ENCODE peak calls at places on chromosomes 11 and 22, in six cellular contexts. G, P, T, E, K and D are unnamed samples.

GRCh38 chr11:128297111-128297651 is 290.2 kb downstream of the ETS1 start:
- DNase-seq in E (no peak), G (no peak), T (no peak), K (no peak), P (no peak), D (no peak)

GRCh38 chr11:92707173-92707619 is 262.3 kb upstream of the MTNR1B start:
- DNase-seq in T (no peak), E (no peak), P (peak), K (peak), G (no peak), D (no peak)

GRCh38 chr11:13883042-13883441 is 79.5 kb upstream of the SPON1 start:
- DNase-seq in K (no peak), E (no peak), P (no peak), G (no peak), T (no peak), D (peak)

GRCh38 chr22:45686842-45687241 is 15.2 kb downstream of the ATXN10 start:
- DNase-seq in P (no peak), T (no peak), E (no peak), G (no peak), K (no peak), D (no peak)

GRCh38 chr11:1463056-1463455 is 23.5 kb downstream of the MOB2 start:
- DNase-seq in G (no peak), E (no peak), K (no peak), P (no peak), T (no peak), D (no peak)

GRCh38 chr11:62593434-62594044 is 2.2 kb upstream of the TUT1 start:
- DNase-seq in K (peak), T (peak), E (peak), P (peak), G (peak), D (peak)

GRCh38 chr11:19241260-19242183 is 777 bp upstream of the E2F8 start:
- DNase-seq in G (no peak), T (peak), E (peak), P (no peak), K (no peak), D (no peak)

GRCh38 chr22:46033256-46034200 is 56.6 kb upstream of the WNT7B start:
- DNase-seq in T (no peak), P (no peak), K (no peak), G (no peak), E (no peak), D (no peak)

GRCh38 chr11:96021901-96022650 is 98.2 kb upstream of the MTMR2 start:
- DNase-seq in G (no peak), T (no peak), E (no peak), K (no peak), P (no peak), D (no peak)

GRCh38 chr11:61539009-61539408 is 30.5 kb downstream of the LRRC10B start:
- DNase-seq in G (no peak), K (no peak), T (no peak), P (no peak), E (no peak), D (no peak)

GRCh38 chr11:132238331-132238730 is 867.9 kb downstream of the NTM start:
- DNase-seq in P (no peak), E (no peak), T (no peak), K (no peak), G (no peak), D (no peak)

GRCh38 chr22:45932066-45932465 is 44.9 kb downstream of the WNT7B start:
- DNase-seq in T (no peak), E (no peak), G (no peak), K (no peak), P (peak), D (no peak)

GRCh38 chr11:43825217-43825816 is 55.3 kb upstream of the ALKBH3 start:
- DNase-seq in K (no peak), E (no peak), T (no peak), P (peak), G (no peak), D (no peak)

GRCh38 chr22:38131399-38131798 is 20.9 kb upstream of the BAIAP2L2 start:
- DNase-seq in K (no peak), G (no peak), T (no peak), E (no peak), P (no peak), D (no peak)

GRCh38 chr11:36354221-36355003 is 58.3 kb downstream of the PRR5L start:
- DNase-seq in T (no peak), P (peak), K (no peak), E (peak), G (peak), D (no peak)

GRCh38 chr11:112525270-112525669 is 264.6 kb upstream of the PLET1 start:
- DNase-seq in P (peak), E (no peak), K (peak), T (no peak), G (no peak), D (no peak)

GRCh38 chr11:2974272-2974671 is 17.9 kb downstream of the NAP1L4 start:
- DNase-seq in E (no peak), K (no peak), G (no peak), P (no peak), T (no peak), D (no peak)

GRCh38 chr22:37020192-37020479 is 594 bp downstream of the MPST start:
- DNase-seq in P (peak), G (no peak), E (no peak), K (no peak), T (no peak), D (no peak)

GRCh38 chr11:44312876-44313275 is 2.9 kb upstream of the ALX4 start:
- DNase-seq in K (no peak), E (no peak), G (no peak), T (no peak), P (no peak), D (no peak)

GRCh38 chr11:10087621-10088225 is 206.3 kb downstream of the SBF2 start:
- DNase-seq in G (no peak), P (no peak), E (no peak), T (no peak), K (no peak), D (no peak)

GRCh38 chr11:60625262-60625661 is 74.2 kb upstream of the MS4A8 start:
- DNase-seq in E (no peak), G (no peak), K (no peak), T (no peak), P (peak), D (no peak)

GRCh38 chr11:29616611-29617010 is 400.2 kb downstream of the KCNA4 start:
- DNase-seq in E (no peak), G (no peak), K (no peak), P (peak), T (no peak), D (no peak)

GRCh38 chr22:49367016-49367697 is 460.5 kb downstream of the BRD1 start:
- DNase-seq in P (no peak), T (no peak), G (no peak), E (no peak), K (no peak), D (peak)

GRCh38 chr22:42283288-42284229 is 13.1 kb upstream of the TCF20 start:
- DNase-seq in E (no peak), T (peak), K (no peak), P (peak), G (no peak), D (no peak)

GRCh38 chr11:72655896-72656464 is 18.2 kb downstream of the PDE2A start:
- DNase-seq in E (no peak), G (no peak), P (no peak), K (no peak), T (no peak), D (no peak)

GRCh38 chr11:94885581-94885980 is 87.8 kb downstream of the CWC15 start:
- DNase-seq in T (no peak), P (peak), E (no peak), G (no peak), K (no peak), D (no peak)
- TF ChIP-seq CTCF in T (no peak), P (no peak), E (no peak), G (no peak), K (no peak), D (no peak)

DNA sequence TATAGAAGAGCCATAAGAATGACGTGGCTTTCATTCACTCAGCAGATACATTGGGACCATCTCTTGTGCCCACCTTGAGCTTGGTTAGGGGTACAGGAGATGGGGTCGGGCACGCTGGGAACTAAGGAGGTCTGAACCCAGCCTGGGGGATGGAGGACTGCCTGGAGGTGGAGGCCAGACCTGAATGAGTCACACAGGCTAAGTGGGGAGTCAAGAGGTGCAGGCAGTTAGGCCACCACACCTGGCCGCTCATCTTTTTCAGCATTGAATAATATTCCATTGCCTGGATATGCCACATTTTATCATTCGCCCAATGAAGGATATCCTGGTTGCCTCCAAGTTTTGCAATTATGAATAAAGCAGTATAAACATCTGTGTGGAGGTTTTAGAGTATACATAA is 3.8 kb upstream of the PPIL2 start:
- DNase-seq in P (no peak), G (no peak), T (no peak), K (no peak), E (no peak), D (no peak)
- TF ChIP-seq CTCF in P (no peak), G (no peak), T (no peak), K (no peak), E (no peak), D (no peak)

GRCh38 chr11:25981998-25982397 is 349.9 kb upstream of the ANO3 start:
- DNase-seq in P (peak), T (no peak), E (peak), G (peak), K (no peak), D (no peak)
- TF ChIP-seq CTCF in P (peak), T (peak), E (peak), G (peak), K (no peak), D (peak)

DNA sequence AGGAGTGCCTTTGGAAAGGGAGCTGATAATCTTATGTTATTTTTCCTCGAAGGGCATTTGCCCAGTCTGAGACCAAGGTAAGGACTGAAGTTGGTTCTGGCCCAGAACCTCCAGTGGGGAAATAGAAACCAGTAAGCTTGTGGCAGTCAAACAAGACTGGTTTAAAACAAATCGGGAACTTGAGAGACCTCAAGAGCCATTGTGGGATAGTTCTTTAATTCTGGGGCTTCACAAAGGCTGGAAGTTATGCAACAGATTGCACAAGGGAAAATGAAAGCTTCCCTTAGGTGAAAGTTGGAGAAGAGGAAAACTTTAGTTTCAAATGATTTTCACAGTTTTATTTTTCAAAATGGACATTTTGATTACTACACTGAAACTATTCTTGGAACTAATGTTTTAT is 33.5 kb upstream of the RAB38 start:
- DNase-seq in E (no peak), P (peak), G (no peak), T (no peak), K (no peak), D (no peak)
- TF ChIP-seq CTCF in E (no peak), P (no peak), G (no peak), T (no peak), K (no peak), D (no peak)

DNA sequence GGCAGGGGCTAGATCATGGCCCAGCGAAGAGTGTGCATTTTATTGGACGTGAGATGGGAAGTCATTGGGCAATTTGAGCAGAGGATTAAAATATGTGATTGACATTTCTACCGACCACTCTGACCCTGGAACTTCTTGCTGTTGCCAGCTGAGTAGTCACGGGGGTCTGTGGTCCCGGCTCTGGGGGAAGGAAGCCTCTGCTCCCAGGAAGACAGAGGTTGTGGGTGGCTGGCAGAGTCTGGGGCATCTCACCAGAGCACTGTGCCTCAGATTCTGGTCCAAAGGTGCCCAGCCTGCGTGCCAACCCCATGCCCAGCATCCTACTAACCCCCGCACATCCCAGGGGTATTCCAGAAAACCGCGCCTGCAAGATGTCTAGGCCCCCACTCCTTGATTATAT is 25.1 kb upstream of the LMO1 start:
- DNase-seq in P (no peak), K (peak), T (no peak), G (no peak), E (no peak), D (no peak)
- TF ChIP-seq CTCF in P (no peak), K (no peak), T (no peak), G (no peak), E (no peak), D (no peak)

DNA sequence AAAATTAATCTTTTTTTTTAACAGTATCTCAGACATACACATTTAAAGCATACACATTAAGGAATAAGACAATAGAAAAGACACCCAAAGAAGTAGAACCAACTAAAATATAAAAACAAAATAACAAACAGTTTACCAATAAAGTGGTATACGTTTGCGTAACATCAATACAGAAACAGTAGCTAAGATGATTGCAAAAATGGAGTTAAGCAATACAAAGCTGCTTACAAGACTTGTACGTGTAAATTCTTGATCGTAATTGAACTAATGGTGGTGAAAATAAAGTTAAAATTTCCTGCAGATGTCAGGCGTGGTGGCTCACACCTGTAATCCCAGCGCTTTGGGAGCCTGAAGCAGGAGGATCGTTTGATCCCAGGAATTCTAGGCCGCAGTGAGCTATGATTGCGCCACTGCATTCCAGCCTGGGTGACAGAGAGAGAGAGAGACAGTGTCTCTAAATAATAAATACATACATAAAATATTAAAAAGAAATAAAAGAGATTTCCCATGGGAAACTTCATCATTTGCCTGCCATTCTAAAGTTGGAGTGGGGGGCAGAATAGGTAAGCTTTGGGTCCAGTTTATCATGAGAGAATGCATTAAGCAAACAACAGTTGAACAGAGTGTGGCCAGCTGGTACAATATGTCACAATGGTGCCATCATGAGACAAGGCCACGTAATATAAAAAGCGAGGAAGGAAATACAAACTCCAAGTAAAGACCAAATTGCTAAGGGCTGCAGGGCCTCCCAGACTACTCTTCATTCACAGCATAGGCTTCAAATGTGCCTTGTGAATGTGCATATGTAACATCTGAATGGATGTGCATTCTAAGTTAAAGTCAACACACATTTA is 38.9 kb upstream of the EED start:
- DNase-seq in K (no peak), G (no peak), T (no peak), P (no peak), E (no peak), D (no peak)
- TF ChIP-seq CTCF in K (no peak), G (no peak), T (no peak), P (no peak), E (no peak), D (no peak)

GRCh38 chr11:58905716-58906547 is 33.4 kb upstream of the GLYATL1 start:
- DNase-seq in P (peak), K (peak), G (peak), T (no peak), E (no peak), D (no peak)
- TF ChIP-seq CTCF in P (peak), K (no peak), G (peak), T (no peak), E (no peak), D (no peak)

GRCh38 chr11:118910309-118911112 is 15.2 kb downstream of the BCL9L start:
- DNase-seq in K (no peak), T (peak), E (no peak), P (peak), G (peak), D (peak)
- TF ChIP-seq CTCF in K (no peak), T (no peak), E (no peak), P (no peak), G (no peak), D (no peak)